ENCODE peak calls at places on chromosomes 13 and 19, in four cellular contexts. X, Y, O and G are unnamed samples.

GRCh38 chr13:64164435-64164834 is 2748.8 kb upstream of the PCDH20 start:
- DNase-seq in X (no peak), Y (no peak), O (no peak), G (no peak)

GRCh38 chr13:98909016-98909415 is 68.8 kb downstream of the DOCK9 start:
- DNase-seq in X (peak), Y (no peak), O (no peak), G (peak)

GRCh38 chr13:100330662-100331061 is 241.8 kb downstream of the PCCA start:
- DNase-seq in X (no peak), Y (no peak), O (no peak), G (no peak)

GRCh38 chr19:339262-339887 is 5.2 kb downstream of the MIER2 start:
- DNase-seq in X (no peak), Y (no peak), O (no peak), G (peak)

GRCh38 chr19:49142866-49143335 is 12.3 kb downstream of the HRC start:
- DNase-seq in X (peak), Y (peak), O (peak), G (peak)

GRCh38 chr19:2587001-2587719 is 111.2 kb downstream of the GADD45B start:
- DNase-seq in X (no peak), Y (no peak), O (no peak), G (no peak)

GRCh38 chr13:37526710-37527446 is 71.7 kb downstream of the POSTN start:
- DNase-seq in X (no peak), Y (no peak), O (no peak), G (peak)

GRCh38 chr13:66879971-66880370 is 350.2 kb downstream of the PCDH9 start:
- DNase-seq in X (no peak), Y (no peak), O (no peak), G (no peak)

GRCh38 chr13:22047082-22047784 is 376.4 kb downstream of the FGF9 start:
- DNase-seq in X (no peak), Y (no peak), O (no peak), G (no peak)

GRCh38 chr13:94209110-94209509 is 270.4 kb downstream of the DCT start:
- DNase-seq in X (no peak), Y (peak), O (no peak), G (no peak)

GRCh38 chr13:25067054-25067453 is 28.9 kb upstream of the PABPC3 start:
- DNase-seq in X (no peak), Y (no peak), O (no peak), G (no peak)

GRCh38 chr13:36275190-36276002 is 22.2 kb downstream of the CCDC169 start:
- DNase-seq in X (no peak), Y (no peak), O (no peak), G (peak)

GRCh38 chr19:41922585-41922984 is 5.7 kb downstream of the ERFL start:
- DNase-seq in X (no peak), Y (no peak), O (no peak), G (no peak)

GRCh38 chr13:95243207-95243606 is 58.0 kb downstream of the ABCC4 start:
- DNase-seq in X (no peak), Y (no peak), O (no peak), G (no peak)

GRCh38 chr13:45928843-45929242 is 77.3 kb upstream of the SIAH3 start:
- DNase-seq in X (peak), Y (peak), O (no peak), G (no peak)

GRCh38 chr19:2049741-2050348 is 1.2 kb downstream of the MKNK2 start:
- DNase-seq in X (peak), Y (peak), O (peak), G (peak)

GRCh38 chr13:90185734-90186133 is 1161.8 kb upstream of the MIR17HG start:
- DNase-seq in X (peak), Y (no peak), O (no peak), G (no peak)

GRCh38 chr19:13143135-13143534 is 7.0 kb downstream of the STX10 start:
- DNase-seq in X (peak), Y (no peak), O (no peak), G (peak)

GRCh38 chr13:21124853-21125252 is 51.5 kb downstream of the SKA3 start:
- DNase-seq in X (no peak), Y (no peak), O (no peak), G (peak)

GRCh38 chr13:36157475-36157874 is 26.3 kb upstream of the DCLK1 start:
- DNase-seq in X (no peak), Y (no peak), O (no peak), G (no peak)

GRCh38 chr13:48804836-48805601 is 151.3 kb downstream of the CYSLTR2 start:
- DNase-seq in X (no peak), Y (no peak), O (no peak), G (no peak)

GRCh38 chr13:73158851-73159250 is 100.0 kb downstream of the KLF5 start:
- DNase-seq in X (peak), Y (no peak), O (no peak), G (peak)

GRCh38 chr19:12769689-12770088 is 5.7 kb downstream of the HOOK2 start:
- DNase-seq in X (no peak), Y (no peak), O (no peak), G (no peak)

GRCh38 chr19:4976412-4977298 is 7.7 kb downstream of the KDM4B start:
- DNase-seq in X (peak), Y (peak), O (peak), G (no peak)

GRCh38 chr13:74290324-74290773 is 156.1 kb upstream of the KLF12 start:
- DNase-seq in X (peak), Y (no peak), O (peak), G (peak)

GRCh38 chr13:71721117-71721516 is 145.9 kb downstream of the DACH1 start:
- DNase-seq in X (no peak), Y (no peak), O (no peak), G (no peak)